ENCODE peak calls at places on chromosomes 16 and 17, in ten cellular contexts. F is CD8-positive, alpha-beta T cell; V is stromal cell of bone marrow; R is cardiac muscle cell; D is PC-3; O is hepatic stellate cell; W is activated CD8-positive, alpha-beta T cell treated with anti-CD3 and anti-CD28 coated beads, Interleukin-2, amount 10 ng/mL, durations not matched to agents 7 days and 5 days; C is Ammon's horn; Y is AG09309; T is ELR. M is an unnamed sample.

GRCh38 chr16:79805621-79806020 is 205.1 kb upstream of the MAF start:
- DNase-seq in F (no peak), V (no peak), R (no peak), D (no peak), O (no peak), W (no peak), C (no peak), Y (no peak), T (no peak), M (no peak)

GRCh38 chr16:73176577-73177013 is 128.7 kb upstream of the ZFHX3 start:
- DNase-seq in F (no peak), V (peak), R (peak), D (peak), O (peak), W (no peak), C (no peak), Y (peak), T (peak), M (no peak)

GRCh38 chr16:11256657-11257130 is 690 bp upstream of the SOCS1 start:
- DNase-seq in F (no peak), V (peak), R (peak), D (peak), O (peak), W (no peak), C (no peak), Y (no peak), T (peak), M (no peak)

GRCh38 chr17:69525920-69526841 is 111.7 kb downstream of the MAP2K6 start:
- DNase-seq in F (no peak), V (peak), R (peak), D (peak), O (peak), W (no peak), C (peak), Y (no peak), T (peak), M (peak)

GRCh38 chr16:83847371-83848225 is 39.8 kb downstream of the HSBP1 start:
- DNase-seq in F (no peak), V (no peak), R (no peak), D (no peak), O (no peak), W (no peak), C (no peak), Y (no peak), T (no peak), M (no peak)

GRCh38 chr16:2482181-2483107 is 7.5 kb downstream of the TBC1D24 start:
- DNase-seq in F (peak), V (peak), R (no peak), D (no peak), O (peak), W (no peak), C (peak), Y (peak), T (peak), M (peak)

GRCh38 chr17:59435238-59435637 is 103.8 kb downstream of the YPEL2 start:
- DNase-seq in F (no peak), V (peak), R (no peak), D (peak), O (peak), W (no peak), C (no peak), Y (no peak), T (peak), M (no peak)

GRCh38 chr17:12078791-12079190 is 58.1 kb downstream of the MAP2K4 start:
- DNase-seq in F (no peak), V (peak), R (no peak), D (peak), O (peak), W (no peak), C (no peak), Y (peak), T (peak), M (no peak)

GRCh38 chr17:49996495-49997255 is 1.7 kb upstream of the DLX3 start:
- DNase-seq in F (peak), V (no peak), R (peak), D (peak), O (peak), W (peak), C (no peak), Y (no peak), T (peak), M (peak)

GRCh38 chr16:17461951-17462729 is 8.6 kb downstream of the XYLT1 start:
- DNase-seq in F (no peak), V (no peak), R (no peak), D (no peak), O (no peak), W (peak), C (no peak), Y (no peak), T (no peak), M (no peak)

GRCh38 chr17:77810536-77810935 is 148.0 kb upstream of the TNRC6C start:
- DNase-seq in F (no peak), V (peak), R (no peak), D (peak), O (peak), W (no peak), C (no peak), Y (no peak), T (peak), M (no peak)

GRCh38 chr17:68387485-68387884 is 69.8 kb downstream of the WIPI1 start:
- DNase-seq in F (no peak), V (no peak), R (no peak), D (no peak), O (no peak), W (no peak), C (no peak), Y (no peak), T (no peak), M (no peak)

GRCh38 chr17:6402258-6402657 is 32.7 kb downstream of the AIPL1 start:
- DNase-seq in F (no peak), V (no peak), R (no peak), D (no peak), O (no peak), W (no peak), C (no peak), Y (no peak), T (no peak), M (no peak)

GRCh38 chr17:21419299-21420239 is 43.4 kb downstream of the KCNJ12 start:
- DNase-seq in F (peak), V (no peak), R (no peak), D (no peak), O (no peak), W (no peak), C (no peak), Y (no peak), T (no peak), M (no peak)

GRCh38 chr17:62631936-62632924 is 4.8 kb downstream of the MRC2 start:
- DNase-seq in F (no peak), V (no peak), R (no peak), D (no peak), O (no peak), W (no peak), C (no peak), Y (no peak), T (no peak), M (no peak)

GRCh38 chr16:56635441-56635967 is 3.0 kb upstream of the MT1A start:
- DNase-seq in F (no peak), V (no peak), R (no peak), D (no peak), O (no peak), W (no peak), C (no peak), Y (no peak), T (no peak), M (no peak)

GRCh38 chr17:15414502-15415348 is 52.7 kb downstream of the CDRT4 start:
- DNase-seq in F (no peak), V (no peak), R (peak), D (no peak), O (no peak), W (no peak), C (peak), Y (no peak), T (no peak), M (peak)

GRCh38 chr16:1871974-1872635 is at the start of gene MEIOB:
- DNase-seq in F (no peak), V (no peak), R (peak), D (no peak), O (no peak), W (peak), C (no peak), Y (no peak), T (no peak), M (no peak)

GRCh38 chr17:58381124-58381838 is 29.3 kb upstream of the SUPT4H1 start:
- DNase-seq in F (no peak), V (no peak), R (no peak), D (no peak), O (no peak), W (no peak), C (peak), Y (no peak), T (no peak), M (no peak)

GRCh38 chr17:21394265-21394664 is 18.1 kb downstream of the KCNJ12 start:
- DNase-seq in F (no peak), V (no peak), R (no peak), D (peak), O (no peak), W (no peak), C (no peak), Y (peak), T (peak), M (no peak)

GRCh38 chr16:2464333-2464732 is 4.4 kb downstream of the TEDC2 start:
- DNase-seq in F (peak), V (no peak), R (no peak), D (no peak), O (no peak), W (no peak), C (no peak), Y (no peak), T (no peak), M (no peak)

GRCh38 chr17:50386451-50386994 is 10.8 kb downstream of the LRRC59 start:
- DNase-seq in F (no peak), V (no peak), R (no peak), D (no peak), O (no peak), W (no peak), C (no peak), Y (no peak), T (no peak), M (no peak)

GRCh38 chr16:66155933-66156332 is 210.6 kb upstream of the CDH5 start:
- DNase-seq in F (no peak), V (no peak), R (no peak), D (no peak), O (no peak), W (no peak), C (no peak), Y (no peak), T (no peak), M (no peak)

GRCh38 chr16:4404247-4404966 is 12.0 kb downstream of the CORO7 start:
- DNase-seq in F (peak), V (no peak), R (peak), D (peak), O (no peak), W (peak), C (no peak), Y (no peak), T (peak), M (peak)

GRCh38 chr17:17063546-17064122 is 21.4 kb downstream of the MPRIP start:
- DNase-seq in F (peak), V (no peak), R (no peak), D (peak), O (no peak), W (no peak), C (peak), Y (no peak), T (no peak), M (peak)

GRCh38 chr17:35368086-35368824 is 5.2 kb downstream of the SLFN11 start:
- DNase-seq in F (peak), V (no peak), R (no peak), D (no peak), O (no peak), W (peak), C (peak), Y (no peak), T (no peak), M (no peak)

GRCh38 chr17:72120878-72121163 is at the start of gene SOX9:
- DNase-seq in F (no peak), V (peak), R (peak), D (peak), O (peak), W (no peak), C (peak), Y (peak), T (peak), M (no peak)

GRCh38 chr16:73047536-73048291 is at the start of gene ZFHX3:
- DNase-seq in F (no peak), V (no peak), R (peak), D (peak), O (no peak), W (peak), C (no peak), Y (no peak), T (peak), M (peak)

GRCh38 chr17:73643012-73643845 is 1.0 kb downstream of the SDK2 start:
- DNase-seq in F (no peak), V (no peak), R (peak), D (peak), O (no peak), W (peak), C (peak), Y (no peak), T (no peak), M (peak)

GRCh38 chr16:3012828-3013420 is at the start of gene CLDN9:
- DNase-seq in F (no peak), V (no peak), R (peak), D (peak), O (no peak), W (no peak), C (no peak), Y (no peak), T (peak), M (no peak)

GRCh38 chr17:81432873-81433451 is 37.7 kb downstream of the BAHCC1 start:
- DNase-seq in F (no peak), V (no peak), R (no peak), D (peak), O (no peak), W (no peak), C (no peak), Y (no peak), T (no peak), M (peak)

GRCh38 chr17:55284001-55284884 is 19.5 kb downstream of the HLF start:
- DNase-seq in F (no peak), V (no peak), R (no peak), D (no peak), O (no peak), W (no peak), C (no peak), Y (no peak), T (no peak), M (no peak)

GRCh38 chr17:61261001-61261587 is 138.5 kb upstream of the TBX2 start:
- DNase-seq in F (no peak), V (no peak), R (no peak), D (no peak), O (no peak), W (no peak), C (no peak), Y (no peak), T (no peak), M (no peak)

GRCh38 chr16:49282690-49283375 is 1.2 kb upstream of the CBLN1 start:
- DNase-seq in F (no peak), V (no peak), R (peak), D (no peak), O (no peak), W (no peak), C (no peak), Y (no peak), T (no peak), M (no peak)

GRCh38 chr16:83813818-83814653 is 6.3 kb downstream of the HSBP1 start:
- DNase-seq in F (no peak), V (no peak), R (peak), D (peak), O (no peak), W (no peak), C (no peak), Y (peak), T (peak), M (peak)

GRCh38 chr16:46932802-46933201 is 40.7 kb downstream of the DNAJA2 start:
- DNase-seq in F (no peak), V (no peak), R (no peak), D (no peak), O (no peak), W (no peak), C (no peak), Y (no peak), T (no peak), M (no peak)

GRCh38 chr17:68519911-68520310 is 7.7 kb downstream of the PRKAR1A start:
- DNase-seq in F (no peak), V (no peak), R (peak), D (no peak), O (no peak), W (no peak), C (no peak), Y (no peak), T (no peak), M (no peak)

GRCh38 chr16:81703177-81704155 is 75.6 kb upstream of the PLCG2 start:
- DNase-seq in F (no peak), V (peak), R (no peak), D (peak), O (peak), W (no peak), C (no peak), Y (peak), T (peak), M (no peak)

M was measured in SHP77.